ENCODE peak calls at places on chromosomes 13 and 19, in seven cellular contexts. N, O, R, W, L, C and E are unnamed samples.

GRCh38 chr13:105462098-105462497 is 1073.4 kb downstream of the EFNB2 start:
- DNase-seq in N (no peak), O (no peak), R (no peak), W (no peak), L (no peak), C (no peak), E (no peak)

GRCh38 chr13:43848250-43848649 is 31.3 kb downstream of the CCDC122 start:
- DNase-seq in N (no peak), O (peak; percentile 91), R (no peak), W (peak; percentile 20), L (no peak), C (no peak), E (peak; percentile 32)

GRCh38 chr13:26230703-26231102 is 8.6 kb upstream of the RNF6 start:
- DNase-seq in N (no peak), O (no peak), R (no peak), W (no peak), L (no peak), C (peak; percentile 56), E (no peak)

GRCh38 chr19:33005440-33005839 is 33.4 kb downstream of the FAAP24 start:
- DNase-seq in N (no peak), O (no peak), R (no peak), W (no peak), L (no peak), C (no peak), E (no peak)

GRCh38 chr19:55472463-55472862 is 4.0 kb upstream of the ZNF628 start:
- DNase-seq in N (no peak), O (peak; percentile 41), R (no peak), W (no peak), L (no peak), C (no peak), E (peak; percentile 65)

GRCh38 chr13:24627090-24627714 is 53.0 kb upstream of the ATP12A start:
- DNase-seq in N (no peak), O (peak; percentile 10), R (no peak), W (no peak), L (no peak), C (peak; percentile 79), E (no peak)

GRCh38 chr13:26340812-26341211 is 86.9 kb downstream of the CDK8 start:
- DNase-seq in N (no peak), O (no peak), R (no peak), W (no peak), L (no peak), C (no peak), E (no peak)

GRCh38 chr19:51150627-51151026 is 8.5 kb downstream of the SIGLEC7 start:
- DNase-seq in N (no peak), O (no peak), R (no peak), W (no peak), L (no peak), C (no peak), E (no peak)

GRCh38 chr19:33405491-33406461 is 32.3 kb downstream of the CEBPG start:
- DNase-seq in N (peak; percentile 64), O (no peak), R (no peak), W (no peak), L (peak; percentile 22), C (no peak), E (no peak)

GRCh38 chr13:94329754-94330551 is 149.5 kb downstream of the DCT start:
- DNase-seq in N (no peak), O (peak; percentile 95), R (no peak), W (peak; percentile 77), L (peak; percentile 17), C (no peak), E (peak; percentile 95)

GRCh38 chr13:99046851-99047250 is 69.0 kb upstream of the DOCK9 start:
- DNase-seq in N (no peak), O (peak; percentile 22), R (no peak), W (no peak), L (no peak), C (no peak), E (no peak)

GRCh38 chr19:49042177-49042576 is 1.5 kb upstream of the CGB5 start:
- DNase-seq in N (no peak), O (no peak), R (no peak), W (no peak), L (no peak), C (no peak), E (no peak)

GRCh38 chr13:76293346-76293745 is 592.9 kb downstream of the KCTD12 start:
- DNase-seq in N (no peak), O (peak; percentile 80), R (no peak), W (peak; percentile 55), L (no peak), C (no peak), E (peak; percentile 88)

GRCh38 chr19:46661735-46662592 is 982 bp upstream of the DACT3 start:
- DNase-seq in N (peak; percentile 89), O (peak; percentile 95), R (peak; percentile 59), W (peak; percentile 39), L (peak; percentile 83), C (peak; percentile 90), E (peak; percentile 91)
- TF ChIP-seq CTCF in N (peak; percentile 93), O (peak; percentile 96), R (peak; percentile 83), W (peak; percentile 95), L (peak; percentile 79), C (peak; percentile 93), E (peak; percentile 96)

GRCh38 chr13:64090311-64090710 is 2674.7 kb upstream of the PCDH20 start:
- DNase-seq in N (no peak), O (no peak), R (no peak), W (no peak), L (no peak), C (no peak), E (no peak)
- H3K4me3 ChIP-seq in N (no peak overlapping the region), O (no peak overlapping the region), R (no peak overlapping the region), W (no peak overlapping the region), L (no peak overlapping the region), C (no peak overlapping the region), E (no peak overlapping the region)

GRCh38 chr13:78593129-78593528 is 10.2 kb downstream of the POU4F1 start:
- DNase-seq in N (no peak), O (no peak), R (no peak), W (no peak), L (no peak), C (no peak), E (no peak)
- TF ChIP-seq CTCF in N (no peak), O (no peak), R (no peak), W (no peak), L (no peak), C (no peak), E (no peak)

GRCh38 chr19:47428177-47428894 is 9.0 kb upstream of the MEIS3 start:
- DNase-seq in N (peak; percentile 93), O (peak; percentile 99), R (peak; percentile 68), W (peak; percentile 97), L (peak; percentile 48), C (peak; percentile 100), E (peak; percentile 88)
- H3K4me3 ChIP-seq in N (peak overlapping the region; percentile 5), O (peak overlapping the region; percentile 11), R (peak overlapping the region; percentile 2), W (peak overlapping the region; percentile 24), L (no peak overlapping the region), C (peak overlapping the region; percentile 14), E (peak overlapping the region; percentile 15)

GRCh38 chr13:110700186-110700585 is 5.7 kb downstream of the CARS2 start:
- DNase-seq in N (peak; percentile 26), O (no peak), R (no peak), W (no peak), L (no peak), C (no peak), E (no peak)

GRCh38 chr13:110702089-110702488 is 3.8 kb downstream of the CARS2 start:
- DNase-seq in N (no peak), O (no peak), R (no peak), W (no peak), L (no peak), C (no peak), E (no peak)

GRCh38 chr13:110705826-110706569 is at the start of gene CARS2:
- DNase-seq in N (peak; percentile 98), O (peak; percentile 99), R (peak; percentile 87), W (peak; percentile 81), L (peak; percentile 95), C (peak; percentile 96), E (peak; percentile 97)

GRCh38 chr13:110705356-110705825 is 525 bp downstream of the CARS2 start:
- DNase-seq in N (no peak), O (no peak), R (no peak), W (no peak), L (no peak), C (no peak), E (peak; percentile 15)

GRCh38 chr13:110702591-110703526 is 3.1 kb downstream of the CARS2 start:
- DNase-seq in N (peak; percentile 40), O (no peak), R (no peak), W (no peak), L (peak; percentile 75), C (peak; percentile 15), E (peak; percentile 39)
- TF ChIP-seq CTCF in N (no peak), O (no peak), R (no peak), W (no peak), L (no peak), C (no peak), E (no peak)